ENCODE peak calls at places on chromosomes 13 and 19, in four cellular contexts. One of them, this sample, is unnamed.

GRCh38 chr19:42175952-42176648 is 41.4 kb downstream of the DEDD2 start:
- DNase-seq in K562: no peak
- DNase-seq in GM12878: no peak
- DNase-seq in HepG2: no peak
- DNase-seq in this sample: peak

GRCh38 chr19:51246153-51246552 is 4.7 kb upstream of the SIGLECL1 start:
- DNase-seq in K562: no peak
- DNase-seq in GM12878: no peak
- DNase-seq in HepG2: peak
- DNase-seq in this sample: no peak

GRCh38 chr19:40147693-40148347 is 43.4 kb upstream of the MAP3K10 start:
- DNase-seq in K562: no peak
- DNase-seq in GM12878: no peak
- DNase-seq in HepG2: no peak
- DNase-seq in this sample: peak

GRCh38 chr13:19634129-19634740 is 776 bp downstream of the MPHOSPH8 start:
- DNase-seq in K562: no peak
- DNase-seq in GM12878: no peak
- DNase-seq in HepG2: peak
- DNase-seq in this sample: no peak

GRCh38 chr19:4713384-4713951 is 10.2 kb downstream of the DPP9 start:
- DNase-seq in K562: no peak
- DNase-seq in GM12878: no peak
- DNase-seq in HepG2: no peak
- DNase-seq in this sample: no peak

GRCh38 chr13:28655566-28655965 is 3.4 kb upstream of the POMP start:
- DNase-seq in K562: no peak
- DNase-seq in GM12878: no peak
- DNase-seq in HepG2: no peak
- DNase-seq in this sample: no peak

GRCh38 chr19:1725100-1726064 is 27.9 kb upstream of the ONECUT3 start:
- DNase-seq in K562: peak
- DNase-seq in GM12878: no peak
- DNase-seq in HepG2: peak
- DNase-seq in this sample: peak

GRCh38 chr19:38420935-38421334 is 5.1 kb downstream of the RASGRP4 start:
- DNase-seq in K562: no peak
- DNase-seq in GM12878: no peak
- DNase-seq in HepG2: no peak
- DNase-seq in this sample: no peak

GRCh38 chr13:75161804-75162203 is 320.2 kb downstream of the TBC1D4 start:
- DNase-seq in K562: no peak
- DNase-seq in GM12878: no peak
- DNase-seq in HepG2: no peak
- DNase-seq in this sample: peak

GRCh38 chr19:38765214-38765613 is 8.1 kb downstream of the LGALS7 start:
- DNase-seq in K562: no peak
- DNase-seq in GM12878: no peak
- DNase-seq in HepG2: no peak
- DNase-seq in this sample: no peak

GRCh38 chr13:94129490-94129894 is 350.0 kb downstream of the DCT start:
- DNase-seq in K562: no peak
- DNase-seq in GM12878: no peak
- DNase-seq in HepG2: no peak
- DNase-seq in this sample: no peak

GRCh38 chr13:19324325-19324724 is 142.7 kb upstream of the TUBA3C start:
- DNase-seq in K562: no peak
- DNase-seq in GM12878: no peak
- DNase-seq in HepG2: no peak
- DNase-seq in this sample: no peak

GRCh38 chr19:1276620-1277007 is 1.3 kb downstream of the FAM174C start:
- DNase-seq in K562: no peak
- DNase-seq in GM12878: no peak
- DNase-seq in HepG2: no peak
- DNase-seq in this sample: no peak

GRCh38 chr13:113219311-113219940 is 10.0 kb downstream of the CUL4A start:
- DNase-seq in K562: peak
- DNase-seq in GM12878: no peak
- DNase-seq in HepG2: no peak
- DNase-seq in this sample: no peak

GRCh38 chr13:50396001-50396400 is 380.8 kb downstream of the KCNRG start:
- DNase-seq in K562: no peak
- DNase-seq in GM12878: no peak
- DNase-seq in HepG2: no peak
- DNase-seq in this sample: no peak

GRCh38 chr19:2266183-2266993 is 10.2 kb upstream of the JSRP1 start:
- DNase-seq in K562: peak
- DNase-seq in GM12878: peak
- DNase-seq in HepG2: peak
- DNase-seq in this sample: peak

GRCh38 chr13:108961542-108962125 is 332.2 kb downstream of the MYO16 start:
- DNase-seq in K562: peak
- DNase-seq in GM12878: peak
- DNase-seq in HepG2: peak
- DNase-seq in this sample: no peak
- TF ChIP-seq CREM in K562: no peak
- TF ChIP-seq CREM in GM12878: no peak
- TF ChIP-seq CREM in HepG2: no peak
- TF ChIP-seq CREM in this sample: no peak

GRCh38 chr19:49863254-49863934 is 4.0 kb downstream of the PNKP start:
- DNase-seq in K562: no peak
- DNase-seq in GM12878: no peak
- DNase-seq in HepG2: no peak
- DNase-seq in this sample: no peak

GRCh38 chr19:49861541-49862410 is 5.6 kb downstream of the PNKP start:
- DNase-seq in K562: no peak
- DNase-seq in GM12878: no peak
- DNase-seq in HepG2: no peak
- DNase-seq in this sample: no peak

GRCh38 chr19:49862411-49863253 is 4.7 kb downstream of the PNKP start:
- DNase-seq in K562: peak
- DNase-seq in GM12878: no peak
- DNase-seq in HepG2: peak
- DNase-seq in this sample: peak

GRCh38 chr19:49864890-49865289 is 2.5 kb downstream of the PNKP start:
- DNase-seq in K562: no peak
- DNase-seq in GM12878: no peak
- DNase-seq in HepG2: no peak
- DNase-seq in this sample: no peak

GRCh38 chr19:49863935-49864320 is 3.4 kb downstream of the PNKP start:
- DNase-seq in K562: no peak
- DNase-seq in GM12878: no peak
- DNase-seq in HepG2: no peak
- DNase-seq in this sample: no peak
- TF ChIP-seq CREM in K562: no peak
- TF ChIP-seq CREM in GM12878: no peak
- TF ChIP-seq CREM in HepG2: no peak
- TF ChIP-seq CREM in this sample: no peak

DNA sequence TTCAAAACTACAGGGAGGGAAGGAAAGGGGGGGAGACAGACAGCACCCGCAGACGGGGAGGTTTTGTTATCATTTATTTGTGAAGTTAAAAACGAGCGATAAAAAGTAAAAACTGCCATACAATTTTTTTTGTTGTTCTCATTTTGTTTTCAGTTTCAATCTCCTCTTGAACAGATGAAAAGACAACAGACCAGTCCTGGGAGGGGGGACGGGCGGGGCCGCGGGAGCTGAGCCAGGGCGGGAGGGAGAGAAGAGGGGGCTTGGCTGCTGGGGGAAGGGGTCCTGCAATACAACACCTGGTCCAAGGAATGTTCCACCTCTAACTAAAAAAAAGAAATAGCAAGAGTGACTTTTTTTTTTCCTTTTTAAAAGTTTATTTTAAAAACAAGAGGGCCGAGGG is 11.3 kb downstream of the KHSRP start:
- DNase-seq in K562: no peak
- DNase-seq in GM12878: no peak
- DNase-seq in HepG2: no peak
- DNase-seq in this sample: no peak
- TF ChIP-seq CREM in K562: no peak
- TF ChIP-seq CREM in GM12878: no peak
- TF ChIP-seq CREM in HepG2: no peak
- TF ChIP-seq CREM in this sample: no peak

GRCh38 chr19:15381429-15381828 is 1.8 kb upstream of the AKAP8 start:
- DNase-seq in K562: no peak
- DNase-seq in GM12878: no peak
- DNase-seq in HepG2: no peak
- DNase-seq in this sample: no peak

GRCh38 chr19:15379083-15379995 is at the start of gene AKAP8:
- DNase-seq in K562: peak
- DNase-seq in GM12878: peak
- DNase-seq in HepG2: peak
- DNase-seq in this sample: peak

GRCh38 chr19:15381864-15382263 is 2.3 kb upstream of the AKAP8 start:
- DNase-seq in K562: no peak
- DNase-seq in GM12878: no peak
- DNase-seq in HepG2: no peak
- DNase-seq in this sample: no peak

GRCh38 chr19:15378529-15379082 is 981 bp downstream of the AKAP8 start:
- DNase-seq in K562: no peak
- DNase-seq in GM12878: no peak
- DNase-seq in HepG2: peak
- DNase-seq in this sample: no peak

GRCh38 chr19:15379996-15380647 is 535 bp upstream of the AKAP8 start:
- DNase-seq in K562: peak
- DNase-seq in GM12878: no peak
- DNase-seq in HepG2: peak
- DNase-seq in this sample: peak
- TF ChIP-seq CREM in K562: no peak
- TF ChIP-seq CREM in GM12878: no peak
- TF ChIP-seq CREM in HepG2: no peak
- TF ChIP-seq CREM in this sample: no peak

GRCh38 chr19:48271531-48272151 is 1.8 kb downstream of the ZNF114 start:
- DNase-seq in K562: no peak
- DNase-seq in GM12878: no peak
- DNase-seq in HepG2: peak
- DNase-seq in this sample: peak
- TF ChIP-seq CREM in K562: no peak
- TF ChIP-seq CREM in GM12878: no peak
- TF ChIP-seq CREM in HepG2: no peak
- TF ChIP-seq CREM in this sample: no peak

GRCh38 chr19:6271251-6271650 is 8.5 kb downstream of the MLLT1 start:
- DNase-seq in K562: peak
- DNase-seq in GM12878: no peak
- DNase-seq in HepG2: no peak
- DNase-seq in this sample: peak
- TF ChIP-seq CREM in K562: no peak
- TF ChIP-seq CREM in GM12878: no peak
- TF ChIP-seq CREM in HepG2: no peak
- TF ChIP-seq CREM in this sample: no peak

GRCh38 chr13:30708541-30708940 is 26.8 kb upstream of the ALOX5AP start:
- DNase-seq in K562: no peak
- DNase-seq in GM12878: no peak
- DNase-seq in HepG2: no peak
- DNase-seq in this sample: no peak
- TF ChIP-seq CREM in K562: no peak
- TF ChIP-seq CREM in GM12878: no peak
- TF ChIP-seq CREM in HepG2: no peak
- TF ChIP-seq CREM in this sample: no peak

GRCh38 chr13:26707122-26708006 is 53.2 kb downstream of the GPR12 start:
- DNase-seq in K562: peak
- DNase-seq in GM12878: no peak
- DNase-seq in HepG2: peak
- DNase-seq in this sample: peak
- TF ChIP-seq CREM in K562: no peak
- TF ChIP-seq CREM in GM12878: no peak
- TF ChIP-seq CREM in HepG2: no peak
- TF ChIP-seq CREM in this sample: no peak

DNA sequence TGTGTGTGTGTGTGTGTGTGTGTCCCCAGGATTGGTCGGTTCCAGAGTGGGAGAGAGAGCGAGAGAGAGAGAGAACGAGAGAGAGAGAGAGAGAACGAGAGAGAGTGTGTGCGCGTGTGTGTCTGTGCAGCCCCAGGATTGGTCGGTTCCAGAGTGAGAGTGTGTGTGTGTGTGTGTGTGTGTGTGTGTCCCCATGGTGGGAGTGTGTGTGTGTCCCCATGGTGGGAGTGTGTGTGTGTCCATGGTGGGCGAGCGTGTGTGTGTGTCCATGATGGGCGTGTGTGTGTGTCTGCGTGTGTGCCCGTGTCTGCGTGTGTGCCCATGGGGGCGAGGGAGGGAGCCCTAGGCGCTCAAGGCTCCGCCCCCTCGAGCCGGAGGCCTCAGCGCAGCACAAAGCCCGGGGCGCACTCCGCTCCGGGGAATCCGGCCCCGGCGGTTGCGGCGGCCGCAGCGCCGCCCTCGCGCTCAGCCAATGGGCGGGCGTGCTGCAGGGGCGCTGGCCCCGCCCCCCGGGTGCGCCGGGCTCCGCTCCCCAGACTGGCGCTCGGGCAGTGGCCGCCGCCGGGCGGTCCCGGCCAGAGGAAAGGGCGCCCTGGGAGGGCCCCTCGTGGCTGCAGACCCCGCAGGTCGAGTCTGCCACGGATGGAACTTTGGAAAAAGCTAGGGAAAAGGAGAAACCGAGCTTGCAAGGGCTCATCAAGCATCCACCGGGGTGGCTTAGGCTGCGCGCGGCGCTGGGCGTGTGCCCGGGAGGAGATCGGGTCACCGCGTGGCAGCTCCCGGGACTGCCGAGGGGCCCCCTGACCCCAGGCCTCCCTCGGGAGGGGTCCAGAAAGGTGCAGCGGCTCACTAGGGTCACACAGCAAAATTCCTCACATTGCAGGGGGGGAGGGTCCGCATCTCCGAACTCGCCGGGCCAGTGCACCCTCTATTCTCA is 96.2 kb downstream of the INSR start:
- DNase-seq in K562: peak
- DNase-seq in GM12878: peak
- DNase-seq in HepG2: peak
- DNase-seq in this sample: peak
- TF ChIP-seq CREM in K562: peak
- TF ChIP-seq CREM in GM12878: peak
- TF ChIP-seq CREM in HepG2: no peak
- TF ChIP-seq CREM in this sample: peak

This sample was measured in WTC11.